ENCODE peak calls at places on chromosomes 13 and 19, in eight cellular contexts. One of them, this sample, is unnamed.

GRCh38 chr19:27774827-27775226 is 1438.1 kb downstream of the UQCRFS1 start:
- DNase-seq in body of pancreas: no peak
- DNase-seq in CD8-positive, alpha-beta memory T cell: no peak
- DNase-seq in HCT116: no peak
- DNase-seq in esophagus squamous epithelium: no peak
- DNase-seq in skeletal muscle cell: no peak
- DNase-seq in CD8-positive, alpha-beta T cell: no peak
- DNase-seq in NB4: peak
- DNase-seq in this sample: no peak

GRCh38 chr19:35206379-35206778 is 22.2 kb downstream of the FAM187B start:
- DNase-seq in body of pancreas: no peak
- DNase-seq in CD8-positive, alpha-beta memory T cell: peak
- DNase-seq in HCT116: no peak
- DNase-seq in esophagus squamous epithelium: no peak
- DNase-seq in skeletal muscle cell: no peak
- DNase-seq in CD8-positive, alpha-beta T cell: peak
- DNase-seq in NB4: no peak
- DNase-seq in this sample: no peak

GRCh38 chr19:29660835-29661234 is 4.4 kb upstream of the PLEKHF1 start:
- DNase-seq in body of pancreas: no peak
- DNase-seq in CD8-positive, alpha-beta memory T cell: no peak
- DNase-seq in HCT116: no peak
- DNase-seq in esophagus squamous epithelium: no peak
- DNase-seq in skeletal muscle cell: no peak
- DNase-seq in CD8-positive, alpha-beta T cell: peak
- DNase-seq in NB4: no peak
- DNase-seq in this sample: no peak

GRCh38 chr13:24982333-24982999 is 113.5 kb upstream of the PABPC3 start:
- DNase-seq in body of pancreas: no peak
- DNase-seq in CD8-positive, alpha-beta memory T cell: no peak
- DNase-seq in HCT116: no peak
- DNase-seq in esophagus squamous epithelium: no peak
- DNase-seq in skeletal muscle cell: no peak
- DNase-seq in CD8-positive, alpha-beta T cell: no peak
- DNase-seq in NB4: peak
- DNase-seq in this sample: no peak

GRCh38 chr13:51978836-51979556 is 32.3 kb downstream of the ATP7B start:
- DNase-seq in body of pancreas: peak
- DNase-seq in CD8-positive, alpha-beta memory T cell: no peak
- DNase-seq in HCT116: no peak
- DNase-seq in esophagus squamous epithelium: no peak
- DNase-seq in skeletal muscle cell: no peak
- DNase-seq in CD8-positive, alpha-beta T cell: no peak
- DNase-seq in NB4: peak
- DNase-seq in this sample: no peak

GRCh38 chr13:23681253-23681652 is 111.0 kb downstream of the TNFRSF19 start:
- DNase-seq in body of pancreas: no peak
- DNase-seq in CD8-positive, alpha-beta memory T cell: no peak
- DNase-seq in HCT116: no peak
- DNase-seq in esophagus squamous epithelium: no peak
- DNase-seq in skeletal muscle cell: peak
- DNase-seq in CD8-positive, alpha-beta T cell: no peak
- DNase-seq in NB4: no peak
- DNase-seq in this sample: no peak

GRCh38 chr13:35690546-35690945 is 214.1 kb upstream of the MAB21L1 start:
- DNase-seq in body of pancreas: no peak
- DNase-seq in CD8-positive, alpha-beta memory T cell: no peak
- DNase-seq in HCT116: no peak
- DNase-seq in esophagus squamous epithelium: no peak
- DNase-seq in skeletal muscle cell: no peak
- DNase-seq in CD8-positive, alpha-beta T cell: no peak
- DNase-seq in NB4: no peak
- DNase-seq in this sample: no peak

GRCh38 chr19:54481326-54481930 is 8.3 kb upstream of the CDC42EP5 start:
- DNase-seq in body of pancreas: peak
- DNase-seq in CD8-positive, alpha-beta memory T cell: no peak
- DNase-seq in HCT116: peak
- DNase-seq in esophagus squamous epithelium: no peak
- DNase-seq in skeletal muscle cell: no peak
- DNase-seq in CD8-positive, alpha-beta T cell: peak
- DNase-seq in NB4: peak
- DNase-seq in this sample: no peak

GRCh38 chr19:58361900-58362271 is 665 bp downstream of the ZNF497 start:
- DNase-seq in body of pancreas: peak
- DNase-seq in CD8-positive, alpha-beta memory T cell: peak
- DNase-seq in HCT116: peak
- DNase-seq in esophagus squamous epithelium: no peak
- DNase-seq in skeletal muscle cell: no peak
- DNase-seq in CD8-positive, alpha-beta T cell: peak
- DNase-seq in NB4: peak
- DNase-seq in this sample: no peak

GRCh38 chr19:18486746-18487145 is 35.1 kb downstream of the ELL start:
- DNase-seq in body of pancreas: no peak
- DNase-seq in CD8-positive, alpha-beta memory T cell: no peak
- DNase-seq in HCT116: no peak
- DNase-seq in esophagus squamous epithelium: no peak
- DNase-seq in skeletal muscle cell: no peak
- DNase-seq in CD8-positive, alpha-beta T cell: no peak
- DNase-seq in NB4: no peak
- DNase-seq in this sample: no peak

GRCh38 chr13:74243637-74244526 is 109.7 kb upstream of the KLF12 start:
- DNase-seq in body of pancreas: no peak
- DNase-seq in CD8-positive, alpha-beta memory T cell: no peak
- DNase-seq in HCT116: no peak
- DNase-seq in esophagus squamous epithelium: no peak
- DNase-seq in skeletal muscle cell: peak
- DNase-seq in CD8-positive, alpha-beta T cell: no peak
- DNase-seq in NB4: no peak
- DNase-seq in this sample: peak

GRCh38 chr19:29587518-29587986 is 18.5 kb upstream of the POP4 start:
- DNase-seq in body of pancreas: no peak
- DNase-seq in CD8-positive, alpha-beta memory T cell: peak
- DNase-seq in HCT116: no peak
- DNase-seq in esophagus squamous epithelium: no peak
- DNase-seq in skeletal muscle cell: no peak
- DNase-seq in CD8-positive, alpha-beta T cell: peak
- DNase-seq in NB4: peak
- DNase-seq in this sample: no peak

GRCh38 chr13:111371211-111371610 is 50.8 kb downstream of the TEX29 start:
- DNase-seq in body of pancreas: no peak
- DNase-seq in CD8-positive, alpha-beta memory T cell: no peak
- DNase-seq in HCT116: no peak
- DNase-seq in esophagus squamous epithelium: no peak
- DNase-seq in skeletal muscle cell: no peak
- DNase-seq in CD8-positive, alpha-beta T cell: no peak
- DNase-seq in NB4: no peak
- DNase-seq in this sample: no peak

GRCh38 chr13:32857689-32858088 is 158.5 kb upstream of the KL start:
- DNase-seq in body of pancreas: no peak
- DNase-seq in CD8-positive, alpha-beta memory T cell: no peak
- DNase-seq in HCT116: no peak
- DNase-seq in esophagus squamous epithelium: no peak
- DNase-seq in skeletal muscle cell: no peak
- DNase-seq in CD8-positive, alpha-beta T cell: no peak
- DNase-seq in NB4: no peak
- DNase-seq in this sample: no peak

GRCh38 chr13:51758691-51759090 is 45.3 kb downstream of the DHRS12 start:
- DNase-seq in body of pancreas: no peak
- DNase-seq in CD8-positive, alpha-beta memory T cell: no peak
- DNase-seq in HCT116: no peak
- DNase-seq in esophagus squamous epithelium: no peak
- DNase-seq in skeletal muscle cell: no peak
- DNase-seq in CD8-positive, alpha-beta T cell: no peak
- DNase-seq in NB4: no peak
- DNase-seq in this sample: no peak

GRCh38 chr19:44308011-44308410 is 3.2 kb upstream of the ZNF235 start:
- DNase-seq in body of pancreas: no peak
- DNase-seq in CD8-positive, alpha-beta memory T cell: no peak
- DNase-seq in HCT116: no peak
- DNase-seq in esophagus squamous epithelium: no peak
- DNase-seq in skeletal muscle cell: no peak
- DNase-seq in CD8-positive, alpha-beta T cell: no peak
- DNase-seq in NB4: peak
- DNase-seq in this sample: no peak

GRCh38 chr13:93927431-93927830 is 552.1 kb downstream of the DCT start:
- DNase-seq in body of pancreas: no peak
- DNase-seq in CD8-positive, alpha-beta memory T cell: no peak
- DNase-seq in HCT116: no peak
- DNase-seq in esophagus squamous epithelium: no peak
- DNase-seq in skeletal muscle cell: no peak
- DNase-seq in CD8-positive, alpha-beta T cell: no peak
- DNase-seq in NB4: no peak
- DNase-seq in this sample: no peak

GRCh38 chr13:62626771-62627170 is 1211.1 kb upstream of the PCDH20 start:
- DNase-seq in body of pancreas: no peak
- DNase-seq in CD8-positive, alpha-beta memory T cell: no peak
- DNase-seq in HCT116: no peak
- DNase-seq in esophagus squamous epithelium: no peak
- DNase-seq in skeletal muscle cell: no peak
- DNase-seq in CD8-positive, alpha-beta T cell: no peak
- DNase-seq in NB4: peak
- DNase-seq in this sample: no peak

GRCh38 chr19:12015753-12016116 is 19.7 kb downstream of the ZNF433 start:
- DNase-seq in body of pancreas: no peak
- DNase-seq in CD8-positive, alpha-beta memory T cell: no peak
- DNase-seq in HCT116: no peak
- DNase-seq in esophagus squamous epithelium: no peak
- DNase-seq in skeletal muscle cell: no peak
- DNase-seq in CD8-positive, alpha-beta T cell: no peak
- DNase-seq in NB4: no peak
- DNase-seq in this sample: no peak

DNA sequence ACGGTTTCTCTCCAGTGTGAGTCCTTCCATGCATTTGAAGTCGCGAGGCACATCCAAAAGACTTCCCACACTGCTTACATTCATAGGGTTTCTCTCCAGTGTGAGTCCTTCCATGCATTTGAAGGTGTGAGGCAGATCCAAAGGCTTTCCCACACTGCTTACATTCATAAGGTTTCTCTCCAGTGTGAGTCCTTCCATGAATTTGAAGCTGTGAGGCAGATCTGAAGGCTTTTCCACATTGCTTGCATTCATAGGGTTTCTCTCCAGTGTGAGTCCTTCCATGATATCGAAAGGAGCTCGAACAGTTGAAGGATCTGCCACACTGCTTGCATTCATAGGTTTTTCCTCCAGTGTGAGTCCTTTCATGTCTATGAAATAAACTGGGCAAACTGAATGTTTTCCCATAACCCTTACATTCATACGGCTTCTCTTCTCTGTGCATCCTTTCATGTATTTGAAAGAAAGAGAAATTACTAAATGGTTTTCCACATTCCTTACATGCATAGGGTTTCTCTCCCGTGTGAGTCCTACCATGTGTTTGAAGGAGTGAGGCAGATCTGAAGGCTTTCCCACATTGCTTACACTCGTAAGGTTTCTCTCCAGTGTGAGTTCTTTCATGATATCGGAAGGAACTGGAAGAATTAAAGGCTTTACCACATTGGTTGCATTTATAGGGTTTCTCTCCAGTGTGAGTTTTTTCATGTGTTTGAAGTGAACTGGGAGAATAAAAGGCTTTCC is 20.3 kb downstream of the ZNF433 start:
- DNase-seq in body of pancreas: no peak
- DNase-seq in CD8-positive, alpha-beta memory T cell: no peak
- DNase-seq in HCT116: no peak
- DNase-seq in esophagus squamous epithelium: no peak
- DNase-seq in skeletal muscle cell: no peak
- DNase-seq in CD8-positive, alpha-beta T cell: no peak
- DNase-seq in NB4: no peak
- DNase-seq in this sample: no peak
- H3K4me3 ChIP-seq in body of pancreas: no peak
- H3K4me3 ChIP-seq in CD8-positive, alpha-beta memory T cell: no peak
- H3K4me3 ChIP-seq in HCT116: no peak
- H3K4me3 ChIP-seq in esophagus squamous epithelium: no peak
- H3K4me3 ChIP-seq in skeletal muscle cell: no peak
- H3K4me3 ChIP-seq in CD8-positive, alpha-beta T cell: no peak
- H3K4me3 ChIP-seq in NB4: no peak
- H3K4me3 ChIP-seq in this sample: no peak

GRCh38 chr19:3398114-3398899 is 31.9 kb downstream of the NFIC start:
- DNase-seq in body of pancreas: peak
- DNase-seq in CD8-positive, alpha-beta memory T cell: no peak
- DNase-seq in HCT116: no peak
- DNase-seq in esophagus squamous epithelium: no peak
- DNase-seq in skeletal muscle cell: no peak
- DNase-seq in CD8-positive, alpha-beta T cell: no peak
- DNase-seq in NB4: no peak
- DNase-seq in this sample: no peak
- H3K4me3 ChIP-seq in body of pancreas: no peak
- H3K4me3 ChIP-seq in CD8-positive, alpha-beta memory T cell: no peak
- H3K4me3 ChIP-seq in HCT116: no peak
- H3K4me3 ChIP-seq in esophagus squamous epithelium: peak
- H3K4me3 ChIP-seq in skeletal muscle cell: no peak
- H3K4me3 ChIP-seq in CD8-positive, alpha-beta T cell: no peak
- H3K4me3 ChIP-seq in NB4: no peak
- H3K4me3 ChIP-seq in this sample: no peak

GRCh38 chr19:52020506-52020905 is 7.7 kb downstream of the ZNF614 start:
- DNase-seq in body of pancreas: no peak
- DNase-seq in CD8-positive, alpha-beta memory T cell: no peak
- DNase-seq in HCT116: no peak
- DNase-seq in esophagus squamous epithelium: no peak
- DNase-seq in skeletal muscle cell: no peak
- DNase-seq in CD8-positive, alpha-beta T cell: no peak
- DNase-seq in NB4: no peak
- DNase-seq in this sample: no peak
- H3K4me3 ChIP-seq in body of pancreas: no peak
- H3K4me3 ChIP-seq in CD8-positive, alpha-beta memory T cell: peak
- H3K4me3 ChIP-seq in HCT116: no peak
- H3K4me3 ChIP-seq in esophagus squamous epithelium: no peak
- H3K4me3 ChIP-seq in skeletal muscle cell: no peak
- H3K4me3 ChIP-seq in CD8-positive, alpha-beta T cell: peak
- H3K4me3 ChIP-seq in NB4: no peak
- H3K4me3 ChIP-seq in this sample: no peak

DNA sequence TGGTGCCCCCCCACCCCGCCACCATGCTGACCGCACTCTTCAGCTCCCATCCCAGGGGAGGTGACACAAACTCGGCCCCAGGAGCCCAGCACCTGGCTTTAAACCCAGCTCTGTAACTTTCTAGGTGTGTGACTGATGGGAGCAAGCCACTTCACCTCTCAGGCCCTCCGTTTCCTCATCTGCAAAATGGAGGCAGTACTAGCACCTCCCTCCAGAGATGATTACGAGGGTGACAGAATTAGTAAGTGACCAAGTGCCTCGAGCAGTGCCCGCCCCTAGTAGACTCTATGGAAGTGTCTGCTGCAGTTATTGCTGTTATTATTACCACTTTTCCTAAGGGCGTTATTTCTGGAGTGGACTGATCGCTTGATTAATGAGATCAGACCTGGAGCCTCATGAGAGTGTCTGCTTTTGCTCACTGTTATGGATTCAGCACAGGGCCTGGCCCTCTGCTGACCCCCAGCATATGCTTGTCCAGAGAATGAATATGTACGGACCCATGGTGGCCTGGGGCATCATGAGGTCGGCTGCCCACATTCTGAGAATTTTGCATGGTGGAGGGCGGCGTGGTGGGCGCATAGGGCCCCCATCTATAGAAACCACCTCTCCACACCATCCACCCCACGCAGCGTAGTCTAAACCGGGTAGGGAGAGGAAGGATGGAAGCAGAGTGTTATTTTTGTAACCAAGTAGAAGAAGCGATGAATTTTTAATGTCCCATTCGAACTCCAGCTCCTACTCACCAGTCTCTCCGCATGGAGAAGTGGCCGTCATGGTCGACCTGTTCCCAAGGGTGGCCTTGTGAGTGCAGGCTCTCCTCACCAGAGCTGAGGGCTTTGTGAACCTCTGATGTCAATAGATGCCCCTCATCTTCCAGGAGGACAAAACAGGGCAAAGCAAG is 48.2 kb downstream of the CAPN12 start:
- DNase-seq in body of pancreas: no peak
- DNase-seq in CD8-positive, alpha-beta memory T cell: no peak
- DNase-seq in HCT116: no peak
- DNase-seq in esophagus squamous epithelium: no peak
- DNase-seq in skeletal muscle cell: no peak
- DNase-seq in CD8-positive, alpha-beta T cell: no peak
- DNase-seq in NB4: no peak
- DNase-seq in this sample: no peak
- H3K4me3 ChIP-seq in body of pancreas: no peak
- H3K4me3 ChIP-seq in CD8-positive, alpha-beta memory T cell: no peak
- H3K4me3 ChIP-seq in HCT116: no peak
- H3K4me3 ChIP-seq in esophagus squamous epithelium: no peak
- H3K4me3 ChIP-seq in skeletal muscle cell: no peak
- H3K4me3 ChIP-seq in CD8-positive, alpha-beta T cell: no peak
- H3K4me3 ChIP-seq in NB4: no peak
- H3K4me3 ChIP-seq in this sample: no peak